ENCODE peak calls at places on chromosomes 4 and X, in four cellular contexts. E is AG10803; D is activated naive CD4-positive, alpha-beta T cell treated with Interleukin-2 at 50 U/mL for 16 hours; X is endodermal cell. S is an unnamed sample.

GRCh38 chr4:159046683-159047082 is 56.2 kb upstream of the RAPGEF2 start:
- DNase-seq in E (no peak), D (no peak), X (no peak), S (no peak)

GRCh38 chr4:95694411-95694810 is 145.5 kb upstream of the PDHA2 start:
- DNase-seq in E (no peak), D (no peak), X (no peak), S (no peak)

GRCh38 chr4:72489267-72489666 is 79.8 kb downstream of the ADAMTS3 start:
- DNase-seq in E (peak; percentile 54), D (no peak), X (no peak), S (no peak)

GRCh38 chr4:106746451-106746850 is 289.7 kb downstream of the DKK2 start:
- DNase-seq in E (peak; percentile 97), D (no peak), X (no peak), S (no peak)

GRCh38 chr4:24094726-24095125 is 204.9 kb upstream of the PPARGC1A start:
- DNase-seq in E (no peak), D (no peak), X (no peak), S (no peak)

GRCh38 chr4:8395504-8395903 is 45.0 kb downstream of the ACOX3 start:
- DNase-seq in E (no peak), D (no peak), X (no peak), S (no peak)

GRCh38 chr4:113869743-113870375 is 108.3 kb upstream of the CAMK2D start:
- DNase-seq in E (no peak), D (peak; percentile 65), X (no peak), S (peak; percentile 64)

GRCh38 chr4:122744229-122744628 is 11.7 kb downstream of the BBS12 start:
- DNase-seq in E (peak; percentile 95), D (no peak), X (no peak), S (no peak)

GRCh38 chr4:109025471-109026076 is 262.7 kb upstream of the ETNPPL start:
- DNase-seq in E (peak; percentile 18), D (no peak), X (no peak), S (no peak)

GRCh38 chr4:24992968-24993367 is 37.8 kb downstream of the LGI2 start:
- DNase-seq in E (no peak), D (no peak), X (no peak), S (no peak)

GRCh38 chrX:48575642-48576041 is 1.4 kb downstream of the RBM3 start:
- DNase-seq in E (no peak), D (no peak), X (no peak), S (no peak)

GRCh38 chrX:68284281-68284904 is 148.9 kb downstream of the OPHN1 start:
- DNase-seq in E (no peak), D (no peak), X (no peak), S (no peak)

GRCh38 chr4:141898336-141898735 is 262.0 kb downstream of the IL15 start:
- DNase-seq in E (peak; percentile 44), D (no peak), X (no peak), S (no peak)

GRCh38 chrX:34584781-34585180 is 72.3 kb downstream of the TMEM47 start:
- DNase-seq in E (no peak), D (no peak), X (no peak), S (no peak)

GRCh38 chr4:187612211-187612780 is 383.3 kb upstream of the ZFP42 start:
- DNase-seq in E (peak; percentile 55), D (no peak), X (no peak), S (no peak)

GRCh38 chr4:118284169-118284568 is 68.6 kb downstream of the PRSS12 start:
- DNase-seq in E (no peak), D (no peak), X (no peak), S (no peak)

GRCh38 chr4:77040856-77041576 is 34.8 kb downstream of the CCNI start:
- DNase-seq in E (no peak), D (no peak), X (no peak), S (no peak)

GRCh38 chr4:139223682-139224317 is 46.8 kb upstream of the ELF2 start:
- DNase-seq in E (peak; percentile 52), D (no peak), X (no peak), S (no peak)

GRCh38 chr4:152935661-152936445 is at the start of gene FHDC1:
- DNase-seq in E (no peak), D (no peak), X (peak; percentile 97), S (peak; percentile 43)

GRCh38 chrX:38220024-38220935 is at the start of gene SRPX:
- DNase-seq in E (peak; percentile 68), D (peak; percentile 2), X (peak; percentile 76), S (peak; percentile 10)

GRCh38 chrX:49186125-49187027 is at the start of gene PRICKLE3:
- DNase-seq in E (peak; percentile 52), D (peak; percentile 75), X (peak; percentile 93), S (peak; percentile 87)

GRCh38 chr4:89929425-89930272 is 35.0 kb downstream of the MMRN1 start:
- DNase-seq in E (no peak), D (peak; percentile 5), X (no peak), S (peak; percentile 12)

GRCh38 chr4:77579406-77580076 is 26.1 kb upstream of the CXCL13 start:
- DNase-seq in E (peak; percentile 89), D (no peak), X (no peak), S (no peak)

S was measured in GM06990.